ENCODE peak calls at places on chromosomes 4 and X, in six cellular contexts. X is neural progenitor cell, Y is HCT116, Q is K562, P is GM23248, R is mammary epithelial cell. F is an unnamed sample.
A peak's percentile ranks its signal among the peaks of the same experiment; 100 is the strongest.

GRCh38 chrX:137401092-137401491 is 164.8 kb upstream of the ZIC3 start:
- DNase-seq in X (no peak), Y (no peak), Q (no peak), P (no peak), R (no peak), F (no peak)

GRCh38 chrX:134898450-134898849 is 92.3 kb upstream of the SMIM10 start:
- DNase-seq in X (no peak), Y (no peak), Q (no peak), P (peak; percentile 29), R (no peak), F (no peak)

GRCh38 chr4:55604996-55605395 is 13.0 kb upstream of the PDCL2 start:
- DNase-seq in X (peak; percentile 2), Y (no peak), Q (no peak), P (no peak), R (no peak), F (no peak)

GRCh38 chr4:148445903-148446261 is 3.7 kb upstream of the NR3C2 start:
- DNase-seq in X (peak; percentile 64), Y (no peak), Q (no peak), P (no peak), R (no peak), F (no peak)

GRCh38 chr4:74793757-74794340 is 474 bp downstream of the BTC start:
- DNase-seq in X (peak; percentile 63), Y (no peak), Q (no peak), P (peak; percentile 48), R (peak; percentile 44), F (peak; percentile 49)

GRCh38 chr4:125838239-125838601 is 523.5 kb downstream of the FAT4 start:
- DNase-seq in X (no peak), Y (no peak), Q (no peak), P (no peak), R (no peak), F (no peak)

GRCh38 chr4:41160856-41161255 is 53.5 kb downstream of the APBB2 start:
- DNase-seq in X (no peak), Y (peak; percentile 74), Q (no peak), P (peak; percentile 60), R (no peak), F (no peak)

GRCh38 chrX:151680805-151681204 is 14.5 kb upstream of the PRRG3 start:
- DNase-seq in X (peak; percentile 71), Y (peak; percentile 32), Q (peak; percentile 78), P (peak; percentile 26), R (peak; percentile 8), F (peak; percentile 43)

GRCh38 chr4:126592088-126592487 is 1040.7 kb upstream of the INTU start:
- DNase-seq in X (no peak), Y (no peak), Q (no peak), P (peak; percentile 18), R (no peak), F (no peak)

GRCh38 chr4:190014771-190015537 is 12.1 kb downstream of the FRG2 start:
- DNase-seq in X (peak; percentile 48), Y (no peak), Q (peak; percentile 60), P (peak; percentile 68), R (no peak), F (no peak)

GRCh38 chr4:825063-825968 is 613 bp downstream of the CPLX1 start:
- DNase-seq in X (peak; percentile 79), Y (no peak), Q (peak; percentile 53), P (peak; percentile 43), R (no peak), F (no peak)

GRCh38 chr4:157004279-157005161 is 32.9 kb upstream of the PDGFC start:
- DNase-seq in X (no peak), Y (no peak), Q (no peak), P (no peak), R (no peak), F (no peak)

GRCh38 chrX:134418317-134419113 is 41.5 kb upstream of the HPRT1 start:
- DNase-seq in X (no peak), Y (no peak), Q (no peak), P (no peak), R (no peak), F (no peak)

GRCh38 chr4:23455482-23455881 is 434.4 kb downstream of the PPARGC1A start:
- DNase-seq in X (peak; percentile 60), Y (no peak), Q (no peak), P (no peak), R (no peak), F (peak; percentile 43)

GRCh38 chrX:49725923-49726904 is 30.4 kb upstream of the PAGE1 start:
- DNase-seq in X (no peak), Y (no peak), Q (no peak), P (no peak), R (no peak), F (no peak)

DNA sequence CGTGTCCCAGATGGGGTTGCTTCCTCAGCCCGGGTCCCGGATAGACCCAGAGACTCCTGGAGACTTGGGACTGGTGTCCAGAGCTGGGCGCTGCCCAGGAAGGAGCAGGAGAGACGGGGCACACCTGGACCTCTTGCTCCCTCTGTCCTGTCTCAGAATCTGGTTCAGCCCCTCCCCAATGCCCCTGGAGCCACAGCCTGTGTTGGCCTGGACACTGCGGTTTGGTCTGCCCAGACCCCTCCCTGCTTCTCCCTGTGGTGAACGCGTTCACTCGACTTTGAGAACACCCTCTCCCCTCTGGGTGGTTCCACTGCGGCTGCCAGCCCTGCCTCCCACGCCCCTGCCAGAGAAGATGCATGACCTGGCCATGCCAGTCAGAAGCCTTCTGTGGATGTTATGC is 111.1 kb downstream of the HMX1 start:
- DNase-seq in X (no peak), Y (no peak), Q (no peak), P (no peak), R (no peak), F (no peak)
- H3K9ac ChIP-seq in X (no peak overlapping the region), Y (no peak overlapping the region), Q (no peak overlapping the region), P (no peak overlapping the region), R (no peak overlapping the region), F (no peak overlapping the region)

GRCh38 chr4:30725562-30725961 is 5.4 kb downstream of the PCDH7 start:
- DNase-seq in X (no peak), Y (no peak), Q (no peak), P (no peak), R (no peak), F (no peak)
- H3K4me3 ChIP-seq in X (no peak overlapping the region), Y (no peak overlapping the region), Q (no peak overlapping the region), P (no peak overlapping the region), R (peak overlapping the region; percentile 28), F (no peak overlapping the region)

GRCh38 chrX:119945481-119945880 is 1.9 kb upstream of the NKAP start:
- DNase-seq in X (peak; percentile 13), Y (no peak), Q (no peak), P (no peak), R (no peak), F (no peak)

GRCh38 chrX:119942831-119943184 is 743 bp downstream of the NKAP start:
- DNase-seq in X (no peak), Y (no peak), Q (no peak), P (peak; percentile 33), R (no peak), F (no peak)

GRCh38 chrX:119942173-119942819 is 1.3 kb downstream of the NKAP start:
- DNase-seq in X (no peak), Y (no peak), Q (no peak), P (no peak), R (no peak), F (no peak)

GRCh38 chrX:119941336-119941735 is 2.2 kb downstream of the NKAP start:
- DNase-seq in X (no peak), Y (no peak), Q (no peak), P (no peak), R (no peak), F (no peak)

GRCh38 chrX:119943185-119943988 is at the start of gene NKAP:
- DNase-seq in X (peak; percentile 86), Y (peak; percentile 91), Q (peak; percentile 94), P (peak; percentile 92), R (peak; percentile 87), F (peak; percentile 94)
- H3K9ac ChIP-seq in X (peak within 1 kb of the TSS; percentile 74), Y (peak within 1 kb of the TSS; percentile 73), Q (peak within 1 kb of the TSS; percentile 88), P (peak within 1 kb of the TSS; percentile 95), R (peak within 1 kb of the TSS; percentile 80), F (peak within 1 kb of the TSS; percentile 94)

GRCh38 chrX:3345281-3346081 is 971 bp downstream of the MXRA5 start:
- DNase-seq in X (peak; percentile 66), Y (no peak), Q (no peak), P (peak; percentile 72), R (peak; percentile 63), F (no peak)
- H3K4me3 ChIP-seq in X (peak overlapping the region; percentile 52), Y (no peak overlapping the region), Q (no peak overlapping the region), P (peak overlapping the region; percentile 75), R (peak overlapping the region; percentile 34), F (peak overlapping the region; percentile 51)

GRCh38 chr4:94447754-94448411 is 3.9 kb upstream of the PDLIM5 start:
- DNase-seq in X (no peak), Y (no peak), Q (no peak), P (peak; percentile 42), R (peak; percentile 58), F (no peak)
- H3K9ac ChIP-seq in X (no peak overlapping the region), Y (no peak overlapping the region), Q (no peak overlapping the region), P (no peak overlapping the region), R (no peak overlapping the region), F (no peak overlapping the region)

F was measured in NT2/D1.